ENCODE peak calls at places on chromosome 22, in ten cellular contexts. One of them, this sample, is unnamed.

GRCh38 chr22:37212174-37212906 is at the start of gene SSTR3:
- DNase-seq in fibroblast of pulmonary artery: no peak
- DNase-seq in immature natural killer cell: no peak
- DNase-seq in SW 1271: no peak
- DNase-seq in Panc1: no peak
- DNase-seq in iPS-NIHi11: peak
- DNase-seq in ACHN: no peak
- DNase-seq in neuronal stem cell: peak
- DNase-seq in neural crest cell: peak
- DNase-seq in brain microvascular endothelial cell: no peak
- DNase-seq in this sample: peak

GRCh38 chr22:31895317-31896133 is 48.8 kb upstream of the YWHAH start:
- DNase-seq in fibroblast of pulmonary artery: no peak
- DNase-seq in immature natural killer cell: no peak
- DNase-seq in SW 1271: no peak
- DNase-seq in Panc1: no peak
- DNase-seq in iPS-NIHi11: no peak
- DNase-seq in ACHN: no peak
- DNase-seq in neuronal stem cell: no peak
- DNase-seq in neural crest cell: no peak
- DNase-seq in brain microvascular endothelial cell: no peak
- DNase-seq in this sample: no peak

GRCh38 chr22:44587004-44587793 is 89.2 kb upstream of the RTL6 start:
- DNase-seq in fibroblast of pulmonary artery: no peak
- DNase-seq in immature natural killer cell: no peak
- DNase-seq in SW 1271: no peak
- DNase-seq in Panc1: no peak
- DNase-seq in iPS-NIHi11: no peak
- DNase-seq in ACHN: peak
- DNase-seq in neuronal stem cell: no peak
- DNase-seq in neural crest cell: no peak
- DNase-seq in brain microvascular endothelial cell: no peak
- DNase-seq in this sample: peak

GRCh38 chr22:39452740-39453040 is 4.1 kb upstream of the MGAT3 start:
- DNase-seq in fibroblast of pulmonary artery: no peak
- DNase-seq in immature natural killer cell: no peak
- DNase-seq in SW 1271: no peak
- DNase-seq in Panc1: no peak
- DNase-seq in iPS-NIHi11: no peak
- DNase-seq in ACHN: no peak
- DNase-seq in neuronal stem cell: no peak
- DNase-seq in neural crest cell: no peak
- DNase-seq in brain microvascular endothelial cell: no peak
- DNase-seq in this sample: no peak

GRCh38 chr22:26199665-26200064 is 30.4 kb downstream of the SEZ6L start:
- DNase-seq in fibroblast of pulmonary artery: no peak
- DNase-seq in immature natural killer cell: no peak
- DNase-seq in SW 1271: no peak
- DNase-seq in Panc1: no peak
- DNase-seq in iPS-NIHi11: peak
- DNase-seq in ACHN: no peak
- DNase-seq in neuronal stem cell: no peak
- DNase-seq in neural crest cell: no peak
- DNase-seq in brain microvascular endothelial cell: no peak
- DNase-seq in this sample: peak

GRCh38 chr22:41831828-41832552 is 915 bp upstream of the SREBF2 start:
- DNase-seq in fibroblast of pulmonary artery: no peak
- DNase-seq in immature natural killer cell: no peak
- DNase-seq in SW 1271: no peak
- DNase-seq in Panc1: no peak
- DNase-seq in iPS-NIHi11: no peak
- DNase-seq in ACHN: peak
- DNase-seq in neuronal stem cell: peak
- DNase-seq in neural crest cell: no peak
- DNase-seq in brain microvascular endothelial cell: no peak
- DNase-seq in this sample: no peak

GRCh38 chr22:39013923-39014722 is at the start of gene APOBEC3C:
- DNase-seq in fibroblast of pulmonary artery: peak
- DNase-seq in immature natural killer cell: peak
- DNase-seq in SW 1271: peak
- DNase-seq in Panc1: no peak
- DNase-seq in iPS-NIHi11: peak
- DNase-seq in ACHN: peak
- DNase-seq in neuronal stem cell: peak
- DNase-seq in neural crest cell: peak
- DNase-seq in brain microvascular endothelial cell: peak
- DNase-seq in this sample: peak

GRCh38 chr22:44172370-44173108 is 8.2 kb upstream of the PARVG start:
- DNase-seq in fibroblast of pulmonary artery: no peak
- DNase-seq in immature natural killer cell: no peak
- DNase-seq in SW 1271: no peak
- DNase-seq in Panc1: no peak
- DNase-seq in iPS-NIHi11: peak
- DNase-seq in ACHN: no peak
- DNase-seq in neuronal stem cell: no peak
- DNase-seq in neural crest cell: no peak
- DNase-seq in brain microvascular endothelial cell: peak
- DNase-seq in this sample: no peak

GRCh38 chr22:49027122-49027670 is 800.5 kb downstream of the BRD1 start:
- DNase-seq in fibroblast of pulmonary artery: no peak
- DNase-seq in immature natural killer cell: no peak
- DNase-seq in SW 1271: no peak
- DNase-seq in Panc1: no peak
- DNase-seq in iPS-NIHi11: no peak
- DNase-seq in ACHN: no peak
- DNase-seq in neuronal stem cell: no peak
- DNase-seq in neural crest cell: no peak
- DNase-seq in brain microvascular endothelial cell: no peak
- DNase-seq in this sample: no peak

GRCh38 chr22:17552737-17553136 is 10.6 kb upstream of the SLC25A18 start:
- DNase-seq in fibroblast of pulmonary artery: no peak
- DNase-seq in immature natural killer cell: no peak
- DNase-seq in SW 1271: no peak
- DNase-seq in Panc1: no peak
- DNase-seq in iPS-NIHi11: no peak
- DNase-seq in ACHN: no peak
- DNase-seq in neuronal stem cell: no peak
- DNase-seq in neural crest cell: no peak
- DNase-seq in brain microvascular endothelial cell: no peak
- DNase-seq in this sample: no peak

GRCh38 chr22:49783926-49784629 is 43.6 kb downstream of the BRD1 start:
- DNase-seq in fibroblast of pulmonary artery: no peak
- DNase-seq in immature natural killer cell: no peak
- DNase-seq in SW 1271: no peak
- DNase-seq in Panc1: no peak
- DNase-seq in iPS-NIHi11: no peak
- DNase-seq in ACHN: no peak
- DNase-seq in neuronal stem cell: no peak
- DNase-seq in neural crest cell: no peak
- DNase-seq in brain microvascular endothelial cell: no peak
- DNase-seq in this sample: no peak

GRCh38 chr22:39300198-39300830 is 19.1 kb downstream of the RPL3 start:
- DNase-seq in fibroblast of pulmonary artery: no peak
- DNase-seq in immature natural killer cell: no peak
- DNase-seq in SW 1271: no peak
- DNase-seq in Panc1: no peak
- DNase-seq in iPS-NIHi11: no peak
- DNase-seq in ACHN: no peak
- DNase-seq in neuronal stem cell: no peak
- DNase-seq in neural crest cell: no peak
- DNase-seq in brain microvascular endothelial cell: no peak
- DNase-seq in this sample: peak

GRCh38 chr22:29309332-29310064 is 3.0 kb downstream of the GAS2L1 start:
- DNase-seq in fibroblast of pulmonary artery: no peak
- DNase-seq in immature natural killer cell: no peak
- DNase-seq in SW 1271: peak
- DNase-seq in Panc1: no peak
- DNase-seq in iPS-NIHi11: no peak
- DNase-seq in ACHN: no peak
- DNase-seq in neuronal stem cell: no peak
- DNase-seq in neural crest cell: no peak
- DNase-seq in brain microvascular endothelial cell: no peak
- DNase-seq in this sample: peak

GRCh38 chr22:29258407-29259252 is 9.2 kb downstream of the RHBDD3 start:
- DNase-seq in fibroblast of pulmonary artery: no peak
- DNase-seq in immature natural killer cell: no peak
- DNase-seq in SW 1271: no peak
- DNase-seq in Panc1: no peak
- DNase-seq in iPS-NIHi11: no peak
- DNase-seq in ACHN: no peak
- DNase-seq in neuronal stem cell: no peak
- DNase-seq in neural crest cell: no peak
- DNase-seq in brain microvascular endothelial cell: no peak
- DNase-seq in this sample: no peak

GRCh38 chr22:41191467-41191866 is 13.6 kb upstream of the L3MBTL2 start:
- DNase-seq in fibroblast of pulmonary artery: no peak
- DNase-seq in immature natural killer cell: no peak
- DNase-seq in SW 1271: no peak
- DNase-seq in Panc1: no peak
- DNase-seq in iPS-NIHi11: no peak
- DNase-seq in ACHN: no peak
- DNase-seq in neuronal stem cell: no peak
- DNase-seq in neural crest cell: no peak
- DNase-seq in brain microvascular endothelial cell: no peak
- DNase-seq in this sample: no peak

GRCh38 chr22:29194269-29194668 is 11.4 kb upstream of the EMID1 start:
- DNase-seq in fibroblast of pulmonary artery: no peak
- DNase-seq in immature natural killer cell: no peak
- DNase-seq in SW 1271: no peak
- DNase-seq in Panc1: no peak
- DNase-seq in iPS-NIHi11: peak
- DNase-seq in ACHN: no peak
- DNase-seq in neuronal stem cell: no peak
- DNase-seq in neural crest cell: no peak
- DNase-seq in brain microvascular endothelial cell: no peak
- DNase-seq in this sample: no peak

GRCh38 chr22:36732609-36733008 is 29.1 kb upstream of the CACNG2 start:
- DNase-seq in fibroblast of pulmonary artery: no peak
- DNase-seq in immature natural killer cell: no peak
- DNase-seq in SW 1271: no peak
- DNase-seq in Panc1: no peak
- DNase-seq in iPS-NIHi11: no peak
- DNase-seq in ACHN: no peak
- DNase-seq in neuronal stem cell: no peak
- DNase-seq in neural crest cell: no peak
- DNase-seq in brain microvascular endothelial cell: no peak
- DNase-seq in this sample: peak

GRCh38 chr22:38080847-38081635 is 2.9 kb downstream of the SLC16A8 start:
- DNase-seq in fibroblast of pulmonary artery: peak
- DNase-seq in immature natural killer cell: no peak
- DNase-seq in SW 1271: no peak
- DNase-seq in Panc1: no peak
- DNase-seq in iPS-NIHi11: peak
- DNase-seq in ACHN: no peak
- DNase-seq in neuronal stem cell: no peak
- DNase-seq in neural crest cell: no peak
- DNase-seq in brain microvascular endothelial cell: no peak
- DNase-seq in this sample: peak

GRCh38 chr22:32698926-32699619 is 102.4 kb upstream of the TIMP3 start:
- DNase-seq in fibroblast of pulmonary artery: no peak
- DNase-seq in immature natural killer cell: no peak
- DNase-seq in SW 1271: no peak
- DNase-seq in Panc1: no peak
- DNase-seq in iPS-NIHi11: no peak
- DNase-seq in ACHN: no peak
- DNase-seq in neuronal stem cell: no peak
- DNase-seq in neural crest cell: no peak
- DNase-seq in brain microvascular endothelial cell: no peak
- DNase-seq in this sample: no peak

GRCh38 chr22:44024288-44024908 is at the start of gene PARVB:
- DNase-seq in fibroblast of pulmonary artery: no peak
- DNase-seq in immature natural killer cell: no peak
- DNase-seq in SW 1271: no peak
- DNase-seq in Panc1: no peak
- DNase-seq in iPS-NIHi11: peak
- DNase-seq in ACHN: peak
- DNase-seq in neuronal stem cell: no peak
- DNase-seq in neural crest cell: peak
- DNase-seq in brain microvascular endothelial cell: no peak
- DNase-seq in this sample: peak

GRCh38 chr22:19522190-19522880 is 1.9 kb downstream of the CLDN5 start:
- DNase-seq in fibroblast of pulmonary artery: no peak
- DNase-seq in immature natural killer cell: no peak
- DNase-seq in SW 1271: no peak
- DNase-seq in Panc1: no peak
- DNase-seq in iPS-NIHi11: peak
- DNase-seq in ACHN: no peak
- DNase-seq in neuronal stem cell: no peak
- DNase-seq in neural crest cell: no peak
- DNase-seq in brain microvascular endothelial cell: no peak
- DNase-seq in this sample: peak

GRCh38 chr22:35921777-35922176 is 106.8 kb downstream of the RBFOX2 start:
- DNase-seq in fibroblast of pulmonary artery: peak
- DNase-seq in immature natural killer cell: peak
- DNase-seq in SW 1271: peak
- DNase-seq in Panc1: peak
- DNase-seq in iPS-NIHi11: peak
- DNase-seq in ACHN: peak
- DNase-seq in neuronal stem cell: peak
- DNase-seq in neural crest cell: peak
- DNase-seq in brain microvascular endothelial cell: peak
- DNase-seq in this sample: peak

GRCh38 chr22:24093855-24094254 is 82.8 kb downstream of the CABIN1 start:
- DNase-seq in fibroblast of pulmonary artery: no peak
- DNase-seq in immature natural killer cell: no peak
- DNase-seq in SW 1271: no peak
- DNase-seq in Panc1: no peak
- DNase-seq in iPS-NIHi11: no peak
- DNase-seq in ACHN: no peak
- DNase-seq in neuronal stem cell: no peak
- DNase-seq in neural crest cell: no peak
- DNase-seq in brain microvascular endothelial cell: no peak
- DNase-seq in this sample: no peak

GRCh38 chr22:46072030-46072881 is 78.1 kb upstream of the PPARA start:
- DNase-seq in fibroblast of pulmonary artery: peak
- DNase-seq in immature natural killer cell: peak
- DNase-seq in SW 1271: no peak
- DNase-seq in Panc1: no peak
- DNase-seq in iPS-NIHi11: no peak
- DNase-seq in ACHN: peak
- DNase-seq in neuronal stem cell: no peak
- DNase-seq in neural crest cell: no peak
- DNase-seq in brain microvascular endothelial cell: no peak
- DNase-seq in this sample: peak

GRCh38 chr22:50199251-50199721 is 1.5 kb upstream of the SELENOO start:
- DNase-seq in fibroblast of pulmonary artery: no peak
- DNase-seq in immature natural killer cell: no peak
- DNase-seq in SW 1271: no peak
- DNase-seq in Panc1: no peak
- DNase-seq in iPS-NIHi11: no peak
- DNase-seq in ACHN: no peak
- DNase-seq in neuronal stem cell: no peak
- DNase-seq in neural crest cell: no peak
- DNase-seq in brain microvascular endothelial cell: no peak
- DNase-seq in this sample: no peak

GRCh38 chr22:26502688-26503561 is 9.3 kb downstream of the TFIP11 start:
- DNase-seq in fibroblast of pulmonary artery: peak
- DNase-seq in immature natural killer cell: peak
- DNase-seq in SW 1271: peak
- DNase-seq in Panc1: no peak
- DNase-seq in iPS-NIHi11: peak
- DNase-seq in ACHN: peak
- DNase-seq in neuronal stem cell: peak
- DNase-seq in neural crest cell: peak
- DNase-seq in brain microvascular endothelial cell: peak
- DNase-seq in this sample: peak

GRCh38 chr22:25404556-25404922 is 159.9 kb upstream of the GRK3 start:
- DNase-seq in fibroblast of pulmonary artery: no peak
- DNase-seq in immature natural killer cell: no peak
- DNase-seq in SW 1271: no peak
- DNase-seq in Panc1: no peak
- DNase-seq in iPS-NIHi11: peak
- DNase-seq in ACHN: no peak
- DNase-seq in neuronal stem cell: no peak
- DNase-seq in neural crest cell: no peak
- DNase-seq in brain microvascular endothelial cell: no peak
- DNase-seq in this sample: peak

GRCh38 chr22:21707677-21708076 is 27.9 kb downstream of the YPEL1 start:
- DNase-seq in fibroblast of pulmonary artery: no peak
- DNase-seq in immature natural killer cell: no peak
- DNase-seq in SW 1271: no peak
- DNase-seq in Panc1: no peak
- DNase-seq in iPS-NIHi11: no peak
- DNase-seq in ACHN: no peak
- DNase-seq in neuronal stem cell: no peak
- DNase-seq in neural crest cell: no peak
- DNase-seq in brain microvascular endothelial cell: no peak
- DNase-seq in this sample: no peak

This sample was measured in endodermal cell.